ENCODE peak calls at places on chromosomes 16 and 17, in ten cellular contexts. W, S, O, Q, X, K, R, T, G and C are unnamed samples.

GRCh38 chr16:65249768-65250167 is 127.9 kb upstream of the CDH11 start:
- DNase-seq in W (peak), S (no peak), O (peak), Q (peak), X (peak), K (peak), R (no peak), T (peak), G (no peak), C (no peak)

GRCh38 chr17:39097159-39097519 is 54.3 kb downstream of the PLXDC1 start:
- DNase-seq in W (no peak), S (no peak), O (no peak), Q (no peak), X (no peak), K (no peak), R (no peak), T (no peak), G (no peak), C (no peak)

GRCh38 chr16:610513-611381 is 20.0 kb upstream of the WFIKKN1 start:
- DNase-seq in W (no peak), S (no peak), O (peak), Q (no peak), X (peak), K (peak), R (no peak), T (peak), G (no peak), C (peak)

GRCh38 chr17:7023576-7024401 is 939 bp downstream of the BCL6B start:
- DNase-seq in W (peak), S (peak), O (peak), Q (peak), X (peak), K (peak), R (no peak), T (peak), G (peak), C (peak)

GRCh38 chr16:70573451-70574121 is 50.0 kb downstream of the SF3B3 start:
- DNase-seq in W (no peak), S (no peak), O (no peak), Q (no peak), X (peak), K (peak), R (no peak), T (peak), G (no peak), C (no peak)

GRCh38 chr16:5508371-5508770 is 410.8 kb upstream of the EEF2KMT start:
- DNase-seq in W (no peak), S (no peak), O (no peak), Q (no peak), X (no peak), K (no peak), R (no peak), T (no peak), G (no peak), C (no peak)

GRCh38 chr16:82732461-82732860 is 105.7 kb downstream of the CDH13 start:
- DNase-seq in W (no peak), S (no peak), O (no peak), Q (no peak), X (no peak), K (no peak), R (no peak), T (peak), G (no peak), C (no peak)

GRCh38 chr17:2883544-2884203 is 87.4 kb downstream of the RAP1GAP2 start:
- DNase-seq in W (no peak), S (no peak), O (no peak), Q (no peak), X (peak), K (no peak), R (no peak), T (peak), G (peak), C (no peak)

DNA sequence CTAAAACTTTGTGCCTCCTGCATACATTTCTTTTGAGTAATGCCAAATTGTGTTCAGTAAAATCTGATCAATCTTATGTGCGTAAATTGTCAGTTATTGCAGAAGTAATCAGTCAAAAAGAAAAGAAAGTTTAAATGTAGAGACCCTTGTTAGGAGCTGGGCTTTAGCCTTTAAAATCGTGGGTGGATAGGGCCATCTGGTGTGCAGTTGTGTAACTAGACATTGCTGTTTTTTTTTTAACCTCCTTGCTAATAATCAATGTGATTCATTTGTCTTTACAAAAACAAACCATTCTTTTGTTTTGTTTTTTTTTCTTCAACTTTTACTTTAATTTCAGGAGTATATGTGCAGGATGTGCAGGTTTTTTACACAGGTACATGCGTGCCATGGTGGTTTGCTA is 5.3 kb upstream of the WWOX start:
- DNase-seq in W (no peak), S (no peak), O (no peak), Q (no peak), X (no peak), K (no peak), R (no peak), T (no peak), G (peak), C (no peak)
- TF ChIP-seq CTCF in W (no peak), S (no peak), O (no peak), Q (no peak), X (no peak), K (no peak), R (no peak), T (no peak), G (peak), C (no peak)

DNA sequence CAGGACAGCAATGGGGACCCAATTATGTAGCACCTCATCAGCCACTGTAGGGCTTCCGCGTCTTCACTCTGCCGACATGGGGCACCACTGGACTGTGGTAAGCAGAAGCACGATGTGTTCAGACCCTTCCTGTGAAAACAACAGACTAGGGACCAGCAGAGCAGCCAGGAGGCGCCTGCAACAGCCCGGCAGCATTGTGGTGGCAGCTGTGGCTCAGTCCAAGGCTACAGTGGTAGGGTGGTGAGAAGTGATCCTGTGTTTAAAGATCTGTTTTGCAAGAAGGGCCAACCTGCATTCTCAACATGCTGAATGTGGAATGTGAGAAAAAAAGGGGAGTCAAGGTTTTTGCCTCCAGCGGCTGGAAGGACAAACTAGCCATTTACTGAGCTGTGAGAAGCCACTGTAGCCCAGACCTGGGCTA is 80.8 kb downstream of the GAS7 start:
- DNase-seq in W (no peak), S (peak), O (no peak), Q (no peak), X (peak), K (no peak), R (no peak), T (no peak), G (no peak), C (peak)
- TF ChIP-seq CTCF in W (no peak), S (peak), O (no peak), Q (no peak), X (no peak), K (peak), R (no peak), T (no peak), G (no peak), C (peak)

GRCh38 chr17:45648642-45649041 is 135.5 kb upstream of the CRHR1 start:
- DNase-seq in W (no peak), S (no peak), O (no peak), Q (peak), X (no peak), K (no peak), R (no peak), T (no peak), G (no peak), C (no peak)
- TF ChIP-seq CTCF in W (no peak), S (no peak), O (no peak), Q (no peak), X (no peak), K (no peak), R (peak), T (no peak), G (no peak), C (no peak)

GRCh38 chr17:48871035-48871550 is 21.5 kb upstream of the ATP5MC1 start:
- DNase-seq in W (no peak), S (no peak), O (no peak), Q (no peak), X (no peak), K (no peak), R (no peak), T (no peak), G (no peak), C (no peak)

GRCh38 chr17:48873696-48874443 is 18.7 kb upstream of the ATP5MC1 start:
- DNase-seq in W (no peak), S (no peak), O (no peak), Q (no peak), X (no peak), K (no peak), R (no peak), T (no peak), G (no peak), C (no peak)

GRCh38 chr17:48873212-48873611 is 19.4 kb upstream of the ATP5MC1 start:
- DNase-seq in W (no peak), S (no peak), O (no peak), Q (no peak), X (no peak), K (no peak), R (no peak), T (no peak), G (no peak), C (no peak)

GRCh38 chr17:48869821-48870318 is 22.7 kb upstream of the ATP5MC1 start:
- DNase-seq in W (no peak), S (no peak), O (no peak), Q (no peak), X (no peak), K (no peak), R (no peak), T (no peak), G (no peak), C (no peak)

GRCh38 chr17:48871551-48872351 is 20.8 kb upstream of the ATP5MC1 start:
- DNase-seq in W (no peak), S (no peak), O (no peak), Q (peak), X (peak), K (peak), R (no peak), T (no peak), G (peak), C (no peak)
- TF ChIP-seq CTCF in W (no peak), S (no peak), O (no peak), Q (no peak), X (no peak), K (no peak), R (no peak), T (no peak), G (no peak), C (no peak)

GRCh38 chr16:87057291-87057881 is 259.8 kb downstream of the C16orf95 start:
- DNase-seq in W (no peak), S (no peak), O (no peak), Q (no peak), X (no peak), K (no peak), R (no peak), T (no peak), G (no peak), C (no peak)
- TF ChIP-seq CTCF in W (no peak), S (no peak), O (no peak), Q (peak), X (no peak), K (no peak), R (no peak), T (peak), G (no peak), C (no peak)

GRCh38 chr17:15091825-15092224 is 173.3 kb downstream of the PMP22 start:
- DNase-seq in W (no peak), S (no peak), O (no peak), Q (no peak), X (no peak), K (no peak), R (no peak), T (no peak), G (peak), C (no peak)
- TF ChIP-seq CTCF in W (no peak), S (no peak), O (no peak), Q (no peak), X (no peak), K (no peak), R (peak), T (peak), G (peak), C (no peak)